ENCODE peak calls at places on chromosomes 3 and 15, in four cellular contexts. J is IMR-90, L is H1, D is neuronal stem cell. V is an unnamed sample.

GRCh38 chr3:119181765-119182164 is 8.4 kb downstream of the UPK1B start:
- DNase-seq in L (no peak), J (no peak), D (no peak), V (no peak)

GRCh38 chr15:62607643-62608042 is 434.9 kb upstream of the TPM1 start:
- DNase-seq in D (no peak), L (no peak), J (peak), V (peak)

GRCh38 chr15:100775581-100776185 is 103.9 kb upstream of the ALDH1A3 start:
- DNase-seq in L (no peak), D (no peak), J (no peak), V (no peak)

GRCh38 chr3:4196748-4197147 is 106.4 kb upstream of the SETMAR start:
- DNase-seq in L (no peak), D (no peak), J (no peak), V (no peak)

GRCh38 chr15:72873379-72874233 is 90.0 kb upstream of the ADPGK start:
- DNase-seq in D (no peak), J (no peak), L (no peak), V (no peak)

GRCh38 chr3:187012609-187013051 is 82.3 kb downstream of the ST6GAL1 start:
- DNase-seq in D (no peak), L (peak), J (peak), V (peak)

GRCh38 chr15:61216519-61216918 is 12.6 kb downstream of the RORA start:
- DNase-seq in D (no peak), L (peak), J (no peak), V (no peak)

GRCh38 chr3:86416334-86416733 is 574.6 kb downstream of the VGLL3 start:
- DNase-seq in L (no peak), D (no peak), J (no peak), V (no peak)

GRCh38 chr15:64635486-64635815 is 139.9 kb downstream of the RBPMS2 start:
- DNase-seq in L (no peak), D (peak), J (peak), V (peak)

GRCh38 chr15:34122771-34123183 is 20.9 kb downstream of the PGBD4 start:
- DNase-seq in J (peak), D (no peak), L (no peak), V (peak)

GRCh38 chr15:96889734-96890480 is 559.4 kb downstream of the NR2F2 start:
- DNase-seq in D (no peak), L (no peak), J (no peak), V (peak)

GRCh38 chr3:20055020-20055775 is 15.0 kb downstream of the KAT2B start:
- DNase-seq in D (no peak), L (no peak), J (no peak), V (no peak)

GRCh38 chr3:143135150-143135549 is 15.6 kb downstream of the CHST2 start:
- DNase-seq in J (peak), D (no peak), L (no peak), V (peak)

GRCh38 chr3:194062825-194063224 is 73.1 kb upstream of the HES1 start:
- DNase-seq in J (no peak), D (no peak), L (no peak), V (no peak)

GRCh38 chr3:195060531-195061385 is 210.2 kb downstream of the XXYLT1 start:
- DNase-seq in L (no peak), J (no peak), D (no peak), V (no peak)

GRCh38 chr3:66442254-66443249 is 58.3 kb downstream of the LRIG1 start:
- DNase-seq in D (no peak), J (peak), L (peak), V (peak)

GRCh38 chr15:58555168-58556027 is 123.6 kb downstream of the LIPC start:
- DNase-seq in L (no peak), D (no peak), J (no peak), V (no peak)

GRCh38 chr3:185825639-185826481 is 1.0 kb upstream of the IGF2BP2 start:
- DNase-seq in D (peak), J (peak), L (peak), V (peak)

GRCh38 chr15:74406992-74407705 is 26.6 kb downstream of the SEMA7A start:
- DNase-seq in J (peak), D (peak), L (no peak), V (peak)

GRCh38 chr15:66877558-66878285 is 175.7 kb downstream of the SMAD6 start:
- DNase-seq in J (no peak), D (no peak), L (peak), V (no peak)

GRCh38 chr3:77051927-77052542 is 12.1 kb downstream of the ROBO2 start:
- DNase-seq in D (no peak), J (no peak), L (no peak), V (no peak)

GRCh38 chr15:45399381-45400212 is 21.3 kb upstream of the GATM start:
- DNase-seq in D (peak), L (no peak), J (peak), V (peak)

GRCh38 chr15:83734487-83734886 is 80.6 kb downstream of the ADAMTSL3 start:
- DNase-seq in J (no peak), D (no peak), L (peak), V (no peak)

GRCh38 chr15:48883699-48884098 is 5.8 kb downstream of the EID1 start:
- DNase-seq in L (no peak), D (no peak), J (no peak), V (no peak)

GRCh38 chr3:194374930-194375329 is 5.4 kb upstream of the LRRC15 start:
- DNase-seq in L (no peak), J (no peak), D (no peak), V (no peak)

GRCh38 chr3:114436182-114436581 is 142.4 kb downstream of the TIGIT start:
- DNase-seq in J (no peak), L (no peak), D (no peak), V (no peak)

GRCh38 chr3:55750525-55750924 is 263.4 kb upstream of the WNT5A start:
- DNase-seq in D (no peak), L (no peak), J (peak), V (peak)

GRCh38 chr3:138348950-138349739 is 766 bp downstream of the MRAS start:
- DNase-seq in J (peak), L (peak), D (no peak), V (peak)

GRCh38 chr3:57079221-57079831 is 18.9 kb downstream of the SPATA12 start:
- DNase-seq in L (no peak), D (peak), J (no peak), V (peak)

GRCh38 chr15:68335251-68335650 is 57.7 kb downstream of the FEM1B start:
- DNase-seq in J (no peak), D (no peak), L (no peak), V (no peak)

GRCh38 chr3:15356186-15356585 is 23.8 kb upstream of the SH3BP5 start:
- DNase-seq in D (no peak), J (peak), L (no peak), V (no peak)

GRCh38 chr3:47722859-47723258 is 58.8 kb downstream of the SMARCC1 start:
- DNase-seq in D (no peak), L (no peak), J (no peak), V (no peak)

GRCh38 chr3:45066109-45066801 is 40.2 kb downstream of the CLEC3B start:
- DNase-seq in L (no peak), D (no peak), J (no peak), V (peak)

GRCh38 chr15:63609448-63609847 is 12.3 kb downstream of the FBXL22 start:
- DNase-seq in D (no peak), L (no peak), J (no peak), V (no peak)
- H2BK15ac ChIP-seq in D (no peak), L (no peak), J (no peak), V (no peak)

GRCh38 chr3:110384601-110385000 is 687.0 kb upstream of the NECTIN3 start:
- DNase-seq in D (no peak), J (peak), L (no peak), V (peak)
- H2AFZ ChIP-seq in D (peak), J (no peak), L (no peak), V (no peak)

DNA sequence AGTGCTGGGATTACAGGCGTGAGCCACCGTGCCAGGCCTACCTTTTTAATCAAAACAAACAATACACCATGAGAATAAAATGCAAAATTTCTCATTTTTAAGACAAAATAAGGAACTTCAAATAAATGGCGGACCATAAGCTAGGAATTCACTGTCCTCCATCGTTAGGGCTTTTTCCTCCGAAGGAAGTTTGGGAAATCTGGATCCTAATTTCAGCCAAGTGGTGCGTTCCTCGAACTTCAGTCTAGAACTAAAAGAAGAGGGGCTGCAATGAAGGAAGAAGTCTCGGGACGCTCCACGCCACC is 260 bp downstream of the EXD1 start:
- DNase-seq in D (no peak), J (no peak), L (no peak), V (no peak)
- H2BK15ac ChIP-seq in D (no peak), J (no peak), L (no peak), V (peak)

GRCh38 chr3:49100046-49100615 is 4.4 kb downstream of the QARS1 start:
- DNase-seq in L (no peak), J (no peak), D (no peak), V (no peak)

GRCh38 chr3:49108346-49108745 is 3.8 kb upstream of the QARS1 start:
- DNase-seq in D (no peak), J (no peak), L (no peak), V (no peak)

GRCh38 chr3:49104427-49105291 is at the start of gene QARS1:
- DNase-seq in D (peak), L (peak), J (peak), V (peak)

GRCh38 chr3:49098910-49099630 is 5.2 kb upstream of the QRICH1 start:
- DNase-seq in D (no peak), J (no peak), L (no peak), V (no peak)

GRCh38 chr3:49104052-49104426 is 518 bp downstream of the QARS1 start:
- DNase-seq in D (no peak), L (no peak), J (no peak), V (no peak)
- H2AFZ ChIP-seq in D (peak), L (no peak), J (peak), V (no peak)

DNA sequence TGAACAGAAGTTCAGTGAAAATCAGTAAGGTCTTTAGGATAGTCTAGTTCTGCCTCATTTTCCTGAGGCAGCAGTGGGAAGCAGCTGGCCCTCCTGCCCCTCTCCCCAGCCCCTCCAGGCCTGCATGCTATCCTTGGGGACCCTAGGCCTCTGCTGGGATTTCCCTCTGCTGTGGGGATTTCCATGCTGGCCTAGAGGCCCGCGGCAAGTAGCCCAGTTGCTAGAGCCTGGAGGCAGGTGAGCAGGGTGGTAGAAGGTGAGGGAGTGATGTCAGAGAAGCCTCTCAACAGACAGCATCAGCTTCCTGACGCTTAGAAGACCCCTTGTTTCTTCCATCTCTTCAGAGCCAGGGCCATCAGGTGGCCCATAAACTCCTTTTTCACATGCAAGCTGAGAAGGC is 305.8 kb upstream of the THBS1 start:
- DNase-seq in L (no peak), J (no peak), D (no peak), V (no peak)
- H2BK15ac ChIP-seq in L (no peak), J (peak), D (no peak), V (peak)

GRCh38 chr15:91584895-91585294 is 268.6 kb upstream of the SLCO3A1 start:
- DNase-seq in D (no peak), L (no peak), J (no peak), V (no peak)

GRCh38 chr15:91589360-91589759 is 264.1 kb upstream of the SLCO3A1 start:
- DNase-seq in D (no peak), J (no peak), L (no peak), V (no peak)

GRCh38 chr15:91586542-91586941 is 267.0 kb upstream of the SLCO3A1 start:
- DNase-seq in L (no peak), D (no peak), J (no peak), V (no peak)
- H2AFZ ChIP-seq in L (no peak), D (no peak), J (no peak), V (no peak)

DNA sequence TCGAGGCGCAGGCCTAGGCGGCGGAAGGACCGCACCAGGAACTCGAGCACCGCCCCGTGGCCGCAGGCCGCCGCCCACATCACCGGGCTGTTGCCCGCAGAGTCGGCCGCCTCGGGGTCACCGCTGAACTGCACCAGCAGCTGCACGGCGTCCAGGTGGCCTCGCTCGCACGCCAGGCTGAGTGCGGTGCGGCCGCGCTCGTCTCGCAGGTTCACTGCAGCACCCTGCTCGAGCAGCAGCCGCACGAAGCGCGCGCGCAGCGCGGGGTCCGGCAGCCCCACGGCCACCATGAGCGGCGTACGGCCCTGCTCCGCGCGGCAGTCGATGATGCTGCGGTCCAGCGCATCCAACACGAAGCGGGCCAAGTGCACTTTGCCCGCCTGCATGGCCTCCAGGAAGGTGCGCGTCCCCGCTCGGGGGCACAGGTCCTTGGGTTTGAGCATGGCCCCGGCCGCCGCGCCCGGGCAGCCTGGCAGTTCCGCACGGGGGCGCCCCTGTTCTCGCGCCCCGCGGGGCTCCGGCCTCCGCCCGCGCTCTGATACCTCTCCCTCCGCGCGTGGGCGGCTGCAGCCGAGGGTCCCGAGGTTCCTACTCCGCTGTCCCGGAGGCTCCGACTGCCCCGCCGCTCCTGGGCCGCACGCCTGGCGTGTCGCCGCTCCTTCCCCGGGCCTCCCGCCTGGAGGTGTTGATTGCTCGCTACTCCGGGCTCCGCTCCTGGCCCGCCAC is 557 bp downstream of the ANKRD63 start:
- DNase-seq in D (no peak), L (peak), J (no peak), V (peak)
- H2BK15ac ChIP-seq in D (no peak), L (peak), J (no peak), V (no peak)

GRCh38 chr3:13657660-13658435 is 108.9 kb downstream of the FBLN2 start:
- DNase-seq in J (peak), L (peak), D (no peak), V (peak)
- H2AFZ ChIP-seq in J (peak), L (no peak), D (peak), V (no peak)

GRCh38 chr3:40616420-40616819 is 91.7 kb downstream of the ZNF621 start:
- DNase-seq in L (peak), J (no peak), D (no peak), V (no peak)

GRCh38 chr3:40620151-40620550 is 95.4 kb downstream of the ZNF621 start:
- DNase-seq in D (no peak), J (no peak), L (no peak), V (no peak)

GRCh38 chr3:40617084-40617483 is 92.3 kb downstream of the ZNF621 start:
- DNase-seq in D (no peak), J (no peak), L (peak), V (no peak)

GRCh38 chr3:40615916-40616315 is 91.2 kb downstream of the ZNF621 start:
- DNase-seq in L (no peak), D (no peak), J (no peak), V (no peak)

DNA sequence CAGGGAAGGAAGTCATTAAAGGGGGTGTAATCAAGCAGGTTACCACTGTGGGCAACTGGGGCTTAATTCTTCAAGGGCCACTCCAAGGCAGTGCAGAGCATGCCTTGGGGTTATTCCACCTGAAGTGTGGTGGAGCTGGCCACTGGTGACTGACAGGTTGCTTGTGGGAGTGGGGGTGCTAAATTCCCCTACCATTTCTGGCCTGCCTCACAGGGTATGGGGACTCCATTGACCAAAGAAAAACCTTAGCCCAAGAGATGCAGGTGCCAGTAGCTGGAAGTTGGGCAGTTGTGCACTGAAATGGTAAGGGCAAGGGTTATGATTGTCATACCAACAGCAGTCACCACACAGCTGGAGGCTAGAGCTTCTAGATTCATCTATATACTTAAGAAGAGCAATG is 93.4 kb downstream of the ZNF621 start:
- DNase-seq in J (no peak), D (no peak), L (no peak), V (no peak)
- H2BK15ac ChIP-seq in J (no peak), D (no peak), L (no peak), V (no peak)

V was measured in mesenchymal stem cell.